ENCODE peak calls at places on chromosomes 7 and 10, in eight cellular contexts. D is heart right ventricle, W is psoas muscle, T is OCI-LY7, E is IMR-90, N is ovary, M is heart left ventricle, F is neural progenitor cell. Q is an unnamed sample. For H3K36me3, the result is how much of the 10 kb centered on the place peaks cover.

GRCh38 chr10:127907411-127908105 is 655 bp downstream of the PTPRE start:
- DNase-seq in E (no peak), N (no peak), W (peak), D (peak), F (no peak), M (peak), T (no peak), Q (no peak)

GRCh38 chr10:841535-841934 is 90.0 kb downstream of the LARP4B start:
- DNase-seq in W (no peak), F (no peak), N (no peak), M (no peak), T (no peak), D (no peak), E (no peak), Q (no peak)

GRCh38 chr7:44469461-44469860 is 21.0 kb downstream of the NUDCD3 start:
- DNase-seq in N (no peak), E (no peak), M (no peak), T (no peak), D (no peak), F (no peak), W (no peak), Q (no peak)

GRCh38 chr10:12703813-12704212 is 297.7 kb downstream of the CCDC3 start:
- DNase-seq in W (no peak), F (no peak), M (no peak), D (no peak), N (no peak), E (peak), T (no peak), Q (peak)

GRCh38 chr10:51077507-51077906 is 3.2 kb downstream of the PRKG1 start:
- DNase-seq in W (no peak), F (no peak), D (no peak), N (no peak), T (no peak), E (no peak), M (no peak), Q (no peak)

GRCh38 chr10:79025113-79025832 is 43.5 kb upstream of the ZMIZ1 start:
- DNase-seq in N (no peak), W (peak), T (no peak), M (no peak), E (no peak), D (no peak), F (peak), Q (no peak)

GRCh38 chr7:27161721-27162547 is 3.4 kb downstream of the HOXA9 start:
- DNase-seq in E (no peak), F (peak), T (no peak), D (no peak), M (no peak), W (peak), N (peak), Q (no peak)

GRCh38 chr7:2876031-2876862 is 32.1 kb upstream of the GNA12 start:
- DNase-seq in T (no peak), W (no peak), M (no peak), D (no peak), E (peak), N (no peak), F (no peak), Q (no peak)

GRCh38 chr10:10777279-10777678 is 240.4 kb upstream of the CELF2 start:
- DNase-seq in D (no peak), N (no peak), E (no peak), W (no peak), F (no peak), T (no peak), M (no peak), Q (no peak)

GRCh38 chr10:128633864-128634541 is 507.8 kb upstream of the MKI67 start:
- DNase-seq in D (no peak), M (no peak), N (no peak), T (no peak), E (no peak), W (no peak), F (peak), Q (peak)

GRCh38 chr10:25068152-25069058 is 52.0 kb downstream of the THNSL1 start:
- DNase-seq in D (no peak), W (no peak), F (no peak), T (no peak), N (no peak), E (peak), M (no peak), Q (peak)

GRCh38 chr7:98418636-98419315 is 17.9 kb upstream of the BAIAP2L1 start:
- DNase-seq in M (no peak), F (no peak), E (peak), D (no peak), T (no peak), N (no peak), W (no peak), Q (peak)

GRCh38 chr10:86944471-86944870 is 12.9 kb downstream of the MMRN2 start:
- DNase-seq in W (no peak), D (no peak), M (no peak), E (peak), F (no peak), N (no peak), T (no peak), Q (no peak)

GRCh38 chr10:4195214-4195613 is 410.2 kb upstream of the KLF6 start:
- DNase-seq in M (no peak), N (no peak), F (no peak), E (peak), T (no peak), D (no peak), W (no peak), Q (no peak)

GRCh38 chr10:79061441-79062315 is 7.1 kb upstream of the ZMIZ1 start:
- DNase-seq in W (peak), T (no peak), M (no peak), D (no peak), E (no peak), N (peak), F (no peak), Q (no peak)

GRCh38 chr10:75431180-75432111 is at the start of gene LRMDA:
- DNase-seq in D (peak), E (no peak), M (peak), T (no peak), N (peak), F (peak), W (peak), Q (no peak)

GRCh38 chr7:158881731-158882130 is 25.4 kb downstream of the DYNC2I1 start:
- DNase-seq in M (no peak), E (no peak), T (no peak), D (no peak), F (no peak), N (no peak), W (no peak), Q (no peak)

GRCh38 chr10:112232670-112233069 is 49.1 kb upstream of the GPAM start:
- DNase-seq in D (no peak), W (no peak), M (no peak), E (no peak), F (no peak), T (peak), N (no peak), Q (no peak)

GRCh38 chr7:4143511-4144160 is 538.5 kb upstream of the FOXK1 start:
- DNase-seq in F (peak), E (no peak), D (no peak), W (no peak), M (no peak), T (no peak), N (no peak), Q (no peak)

GRCh38 chr7:98548981-98549380 is 68.1 kb upstream of the NPTX2 start:
- DNase-seq in T (no peak), E (no peak), W (no peak), D (no peak), F (no peak), N (no peak), M (no peak), Q (peak)

GRCh38 chr7:131895541-131896173 is 339.2 kb upstream of the PODXL start:
- DNase-seq in E (peak), D (no peak), T (no peak), F (no peak), N (no peak), M (no peak), W (no peak), Q (peak)

GRCh38 chr10:127552446-127552845 is 3.3 kb downstream of the NPS start:
- DNase-seq in M (no peak), N (no peak), D (no peak), T (no peak), W (no peak), E (no peak), F (no peak), Q (peak)

GRCh38 chr7:77388055-77388454 is 28.1 kb downstream of the GSAP start:
- DNase-seq in D (no peak), T (no peak), W (no peak), F (no peak), M (no peak), E (no peak), N (no peak), Q (no peak)

GRCh38 chr10:71079761-71080380 is 132.5 kb upstream of the UNC5B start:
- DNase-seq in T (no peak), D (no peak), F (peak), M (peak), W (no peak), N (no peak), E (no peak), Q (no peak)

GRCh38 chr10:43854042-43854441 is 205.4 kb upstream of the ZNF32 start:
- DNase-seq in F (no peak), N (no peak), D (no peak), E (peak), T (no peak), M (peak), W (no peak), Q (peak)

GRCh38 chr10:21327239-21327993 is 198.1 kb downstream of the SKIDA1 start:
- DNase-seq in W (no peak), F (no peak), E (no peak), D (no peak), T (no peak), N (no peak), M (no peak), Q (no peak)

GRCh38 chr7:148944935-148945934 is 61.1 kb upstream of the EZH2 start:
- DNase-seq in F (no peak), M (no peak), E (peak), W (peak), T (no peak), D (no peak), N (no peak), Q (peak)

GRCh38 chr10:1185911-1186692 is 129.9 kb downstream of the WDR37 start:
- DNase-seq in W (peak), D (no peak), E (no peak), M (no peak), T (no peak), N (no peak), F (no peak), Q (no peak)

GRCh38 chr10:95209509-95210127 is 15.6 kb downstream of the ACSM6 start:
- DNase-seq in E (no peak), D (no peak), M (no peak), N (no peak), T (no peak), W (no peak), F (no peak), Q (no peak)

GRCh38 chr10:3068201-3068967 is 1.0 kb downstream of the PFKP start:
- DNase-seq in W (peak), E (peak), T (peak), F (peak), D (peak), N (peak), M (peak), Q (peak)

DNA sequence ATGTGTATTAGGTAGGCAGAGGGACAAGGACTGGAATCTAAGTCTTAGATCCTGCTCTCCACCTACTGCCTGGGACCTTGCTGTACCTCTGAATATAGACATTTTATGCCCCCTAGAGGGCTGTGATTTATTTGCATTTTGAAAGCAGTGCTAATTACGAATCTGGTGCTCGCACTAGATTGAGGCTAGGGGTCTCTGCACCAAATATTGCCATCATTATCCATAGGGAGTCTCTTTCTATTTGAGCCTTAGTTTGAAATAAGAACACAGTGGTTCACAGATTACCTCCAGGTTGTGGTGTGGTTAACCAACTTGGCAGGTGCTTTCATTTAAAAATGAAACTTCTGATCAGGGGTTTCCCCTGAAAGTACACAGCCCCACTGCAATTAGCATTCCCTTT is 41.8 kb downstream of the CNNM1 start:
- DNase-seq in N (no peak), W (no peak), M (no peak), E (peak), T (peak), F (peak), D (no peak), Q (peak)
- TF ChIP-seq CTCF in N (no peak), W (no peak), M (peak), E (peak), T (peak), F (peak), D (no peak), Q (peak)

GRCh38 chr7:41855798-41856197 is 152.9 kb upstream of the INHBA start:
- DNase-seq in T (no peak), E (peak), D (no peak), M (no peak), F (no peak), W (no peak), N (no peak), Q (no peak)

GRCh38 chr7:41862261-41862660 is 159.4 kb upstream of the INHBA start:
- DNase-seq in M (no peak), T (no peak), F (no peak), W (no peak), E (no peak), N (no peak), D (no peak), Q (no peak)

GRCh38 chr7:41861642-41862041 is 158.8 kb upstream of the INHBA start:
- DNase-seq in E (no peak), F (no peak), W (no peak), D (no peak), T (no peak), M (no peak), N (no peak), Q (no peak)

DNA sequence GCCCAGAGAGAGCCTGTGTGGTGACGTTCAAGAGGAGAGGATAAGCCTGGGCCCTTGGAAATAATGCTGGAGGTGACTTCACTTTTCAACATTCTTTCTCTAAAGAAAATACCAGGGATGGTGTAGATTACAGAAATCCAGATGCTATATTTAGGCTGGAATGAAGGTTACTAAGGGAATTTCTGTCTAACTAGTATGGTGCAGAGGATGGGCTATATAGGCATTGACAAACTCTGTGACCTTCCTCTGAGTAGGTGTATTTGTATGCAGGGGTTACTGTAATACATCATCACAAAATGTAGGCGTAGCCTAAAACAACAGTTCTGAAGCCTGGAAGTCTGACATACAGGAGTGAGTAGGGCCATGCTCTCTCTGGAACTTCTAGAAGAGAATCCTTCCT is 155.3 kb upstream of the INHBA start:
- DNase-seq in W (no peak), N (no peak), T (no peak), D (no peak), F (no peak), E (peak), M (no peak), Q (no peak)
- H3K36me3 ChIP-seq in W (under half), N (under half), T (under half), D (under half), F (under half), E (under half), M (under half), Q (under half)

DNA sequence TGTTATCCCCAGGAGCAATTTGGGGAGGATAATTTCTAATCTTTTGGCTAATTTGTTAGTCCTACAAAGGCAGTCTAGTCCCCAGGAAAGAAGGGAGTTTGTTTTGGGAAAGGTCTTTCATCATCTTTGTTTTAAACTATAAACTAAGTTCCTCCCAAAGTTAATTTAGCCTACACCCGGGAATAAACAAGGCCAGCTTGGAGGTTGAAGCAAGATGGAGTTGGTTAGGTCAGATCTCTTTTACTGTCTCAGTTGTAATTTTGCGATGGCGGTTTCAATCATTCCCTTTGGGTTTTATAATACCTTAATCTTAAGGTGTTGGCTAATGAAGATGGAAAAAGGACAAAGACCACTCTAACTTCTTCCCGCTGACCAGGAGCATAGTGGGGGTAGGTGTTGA is 166.4 kb upstream of the NAMPT start:
- DNase-seq in D (no peak), W (no peak), N (no peak), E (no peak), F (no peak), M (no peak), T (no peak), Q (no peak)
- H3K27ac ChIP-seq in D (no peak), W (no peak), N (no peak), E (no peak), F (no peak), M (no peak), T (no peak), Q (no peak)

GRCh38 chr7:112665709-112666108 is 124.5 kb downstream of the TMEM168 start:
- DNase-seq in E (peak), N (no peak), W (no peak), D (no peak), M (no peak), T (no peak), F (peak), Q (peak)
- TF ChIP-seq CTCF in E (no peak), N (no peak), W (no peak), D (no peak), M (peak), T (no peak), F (peak), Q (peak)

DNA sequence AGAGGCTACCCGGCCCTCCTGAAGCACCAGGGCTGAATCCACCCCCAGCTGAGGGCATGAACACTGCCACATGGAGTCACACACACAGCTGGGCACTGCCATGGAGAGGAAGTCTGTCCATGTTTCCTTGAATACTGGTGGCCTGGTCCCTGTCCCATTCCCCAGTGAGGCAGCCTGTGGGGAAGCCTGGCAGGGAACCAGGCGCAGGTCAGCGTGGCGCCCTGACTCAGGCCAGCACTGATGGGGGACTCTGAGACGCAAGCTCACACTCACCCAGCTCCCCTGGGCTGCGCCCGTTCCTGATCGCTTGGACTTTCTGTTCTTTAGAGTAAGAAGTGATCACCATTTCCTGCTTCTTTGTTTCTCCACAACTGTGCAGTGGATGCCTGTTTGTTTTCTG is 128.3 kb downstream of the EGFR start:
- DNase-seq in W (no peak), F (no peak), N (no peak), E (no peak), D (no peak), T (no peak), M (no peak), Q (no peak)
- H3K36me3 ChIP-seq in W (under half), F (under half), N (under half), E (half or more), D (half or more), T (under half), M (under half), Q (under half)

GRCh38 chr10:23147035-23147434 is 45.1 kb upstream of the PTF1A start:
- DNase-seq in M (no peak), N (no peak), F (no peak), E (no peak), D (no peak), W (no peak), T (no peak), Q (no peak)
- H3K27ac ChIP-seq in M (no peak), N (no peak), F (no peak), E (no peak), D (no peak), W (no peak), T (no peak), Q (no peak)

GRCh38 chr7:116173051-116174028 is 37.0 kb upstream of the TES start:
- DNase-seq in W (no peak), T (peak), D (no peak), F (peak), E (peak), N (no peak), M (no peak), Q (peak)
- TF ChIP-seq CTCF in W (peak), T (peak), D (peak), F (peak), E (peak), N (peak), M (peak), Q (peak)

GRCh38 chr7:128848289-128849155 is 14.1 kb upstream of the ATP6V1F start:
- DNase-seq in F (no peak), W (no peak), E (no peak), T (no peak), D (peak), M (no peak), N (no peak), Q (no peak)
- H3K36me3 ChIP-seq in F (under half), W (under half), E (half or more), T (under half), D (half or more), M (under half), N (under half), Q (under half)

GRCh38 chr10:91191581-91191919 is 28.9 kb upstream of the PCGF5 start:
- DNase-seq in M (no peak), D (no peak), E (no peak), W (no peak), T (no peak), N (no peak), F (no peak), Q (no peak)

GRCh38 chr10:91190876-91191580 is 29.4 kb upstream of the PCGF5 start:
- DNase-seq in T (no peak), W (no peak), N (no peak), M (no peak), F (no peak), E (peak), D (no peak), Q (no peak)

GRCh38 chr10:91188889-91189288 is 31.6 kb upstream of the PCGF5 start:
- DNase-seq in M (no peak), D (no peak), W (no peak), F (no peak), E (no peak), T (no peak), N (no peak), Q (no peak)

GRCh38 chr10:91194497-91195179 is 25.8 kb upstream of the PCGF5 start:
- DNase-seq in N (no peak), T (no peak), F (no peak), D (no peak), M (no peak), E (peak), W (no peak), Q (no peak)

GRCh38 chr10:91190388-91190870 is 30.0 kb upstream of the PCGF5 start:
- DNase-seq in T (no peak), E (peak), D (no peak), M (no peak), F (no peak), W (no peak), N (no peak), Q (no peak)
- H3K27ac ChIP-seq in T (no peak), E (no peak), D (no peak), M (no peak), F (no peak), W (peak), N (no peak), Q (no peak)

GRCh38 chr10:61166065-61166464 is 222.1 kb upstream of the RHOBTB1 start:
- DNase-seq in W (no peak), F (no peak), M (no peak), E (no peak), D (no peak), T (no peak), N (no peak), Q (no peak)
- TF ChIP-seq CTCF in W (peak), F (no peak), M (no peak), E (no peak), D (no peak), T (no peak), N (no peak), Q (no peak)